ENCODE peak calls at places on chromosomes 7 and 10, in six cellular contexts. M is Peyer's patch; S is CD8-positive, alpha-beta memory T cell; B is psoas muscle; H is H9; O is neural progenitor cell. W is an unnamed sample.

GRCh38 chr10:69061305-69062161 is 26.4 kb upstream of the SRGN start:
- DNase-seq in S (peak; percentile 52), O (no peak), B (peak; percentile 75), H (no peak), M (peak; percentile 86), W (no peak)

GRCh38 chr10:112721080-112721698 is 228.9 kb upstream of the TCF7L2 start:
- DNase-seq in S (no peak), O (peak; percentile 55), H (no peak), B (no peak), M (no peak), W (no peak)

GRCh38 chr7:132226626-132227290 is 349.5 kb downstream of the PLXNA4 start:
- DNase-seq in S (no peak), H (no peak), B (no peak), M (no peak), O (no peak), W (no peak)

GRCh38 chr10:110353244-110354119 is 48.8 kb upstream of the SMNDC1 start:
- DNase-seq in O (peak; percentile 31), B (no peak), M (peak; percentile 53), H (peak; percentile 72), S (peak; percentile 66), W (no peak)

GRCh38 chr7:99562832-99563231 is 4.4 kb downstream of the ZNF655 start:
- DNase-seq in H (no peak), O (no peak), B (no peak), M (peak; percentile 64), S (peak; percentile 49), W (no peak)

GRCh38 chr7:115009736-115010435 is 88.0 kb downstream of the MDFIC start:
- DNase-seq in S (no peak), O (no peak), H (no peak), M (peak; percentile 49), B (peak; percentile 64), W (no peak)

GRCh38 chr10:122504551-122504950 is 43.2 kb downstream of the HTRA1 start:
- DNase-seq in S (no peak), M (peak; percentile 74), O (no peak), H (no peak), B (peak; percentile 91), W (no peak)

GRCh38 chr10:96967847-96968246 is 135.7 kb downstream of the LCOR start:
- DNase-seq in M (no peak), B (no peak), S (no peak), H (no peak), O (no peak), W (no peak)

GRCh38 chr7:26278769-26279168 is 12.9 kb upstream of the SNX10 start:
- DNase-seq in B (no peak), S (no peak), O (no peak), M (no peak), H (no peak), W (no peak)

GRCh38 chr10:30358206-30358605 is 9.1 kb upstream of the MTPAP start:
- DNase-seq in H (no peak), B (no peak), O (no peak), S (no peak), M (no peak), W (no peak)

GRCh38 chr7:15686209-15686956 is at the start of gene MEOX2:
- DNase-seq in S (no peak), B (peak; percentile 91), O (peak; percentile 69), M (peak; percentile 57), H (peak; percentile 52), W (no peak)

GRCh38 chr7:151142686-151143040 is 24.8 kb downstream of the GBX1 start:
- DNase-seq in O (peak; percentile 44), M (peak; percentile 34), H (peak; percentile 35), B (peak; percentile 49), S (no peak), W (peak; percentile 4)

GRCh38 chr7:151141855-151142685 is 25.4 kb downstream of the GBX1 start:
- DNase-seq in H (peak; percentile 19), M (peak; percentile 42), B (peak; percentile 48), S (no peak), O (no peak), W (no peak)

GRCh38 chr7:151140826-151141225 is 26.7 kb downstream of the GBX1 start:
- DNase-seq in O (no peak), H (no peak), M (peak; percentile 41), B (no peak), S (no peak), W (no peak)

GRCh38 chr7:151141281-151141854 is 26.1 kb downstream of the GBX1 start:
- DNase-seq in B (no peak), M (peak; percentile 31), O (no peak), S (no peak), H (no peak), W (no peak)

DNA sequence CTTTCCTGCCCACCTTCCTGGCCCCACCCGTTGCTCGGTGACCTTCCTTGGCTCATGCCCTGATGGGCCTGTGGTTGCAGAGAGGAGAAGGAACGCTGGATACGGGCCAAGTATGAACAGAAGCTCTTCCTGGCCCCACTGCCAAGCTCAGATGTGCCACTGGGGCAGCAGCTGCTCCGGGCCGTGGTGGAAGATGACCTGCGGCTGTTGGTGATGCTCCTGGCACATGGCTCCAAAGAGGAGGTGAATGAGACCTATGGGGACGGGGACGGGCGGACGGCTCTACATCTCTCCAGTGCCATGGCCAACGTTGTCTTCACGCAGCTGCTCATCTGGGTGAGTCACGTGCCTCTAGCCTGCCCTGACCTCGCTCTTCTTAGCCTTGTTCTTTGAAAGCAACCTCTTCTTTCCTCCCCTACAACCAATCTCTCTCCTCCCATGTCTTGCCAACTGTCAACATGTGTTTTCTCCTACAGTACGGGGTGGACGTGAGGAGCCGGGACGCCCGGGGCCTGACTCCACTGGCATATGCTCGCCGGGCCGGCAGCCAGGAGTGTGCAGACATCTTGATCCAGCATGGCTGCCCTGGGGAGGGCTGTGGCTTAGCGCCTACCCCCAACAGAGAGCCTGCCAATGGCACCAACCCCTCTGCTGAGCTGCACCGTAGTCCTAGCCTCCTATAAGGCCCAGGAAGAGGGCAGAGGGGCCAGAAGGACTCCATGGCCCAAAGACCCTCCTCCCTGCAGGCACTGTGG is 24.1 kb downstream of the GBX1 start:
- DNase-seq in M (peak; percentile 40), O (no peak), B (peak; percentile 60), H (peak; percentile 21), S (no peak), W (peak; percentile 2)
- H3K9me3 ChIP-seq in M (no peaks in the 10 kb centered on the region), O (no peaks in the 10 kb centered on the region), B (no peaks in the 10 kb centered on the region), H (no peaks in the 10 kb centered on the region), S (no peaks in the 10 kb centered on the region), W (no peaks in the 10 kb centered on the region)

DNA sequence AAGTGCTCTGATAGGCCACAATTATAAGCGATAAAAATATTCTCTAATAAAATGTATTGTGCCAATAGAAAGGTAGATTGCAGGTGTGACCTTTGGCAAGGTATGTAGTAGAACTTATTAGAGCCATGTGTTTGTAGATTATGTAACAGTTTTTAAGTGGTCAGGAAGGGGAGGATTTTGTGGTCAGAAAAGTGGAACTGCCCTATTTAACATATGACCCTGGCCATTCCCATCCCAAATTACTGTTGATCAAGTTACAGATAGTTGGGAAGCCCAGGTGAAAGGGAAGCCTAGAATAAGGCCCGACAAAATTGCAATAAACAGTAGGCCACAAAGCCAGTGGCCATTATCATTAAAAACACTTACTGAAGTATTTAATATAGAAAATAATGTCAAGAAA is 89.2 kb downstream of the SPAG6 start:
- DNase-seq in H (no peak), S (no peak), M (no peak), B (no peak), O (no peak), W (no peak)
- H3K9me3 ChIP-seq in H (no peaks in the 10 kb centered on the region), S (no peaks in the 10 kb centered on the region), M (no peaks in the 10 kb centered on the region), B (no peaks in the 10 kb centered on the region), O (no peaks in the 10 kb centered on the region), W (no peaks in the 10 kb centered on the region)

GRCh38 chr10:128326251-128326650 is 200.0 kb upstream of the MKI67 start:
- DNase-seq in M (no peak), S (no peak), O (no peak), H (no peak), B (no peak), W (no peak)
- H3K9me3 ChIP-seq in M (no peaks in the 10 kb centered on the region), S (no peaks in the 10 kb centered on the region), O (no peaks in the 10 kb centered on the region), H (no peaks in the 10 kb centered on the region), B (no peaks in the 10 kb centered on the region), W (no peaks in the 10 kb centered on the region)

GRCh38 chr7:57412168-57412567 is 37.8 kb upstream of the ZNF716 start:
- DNase-seq in O (no peak), H (no peak), S (no peak), M (no peak), B (no peak), W (no peak)
- H3K9me3 ChIP-seq in O (peaks cover 10% of the 10 kb centered on the region), H (peaks cover 85% of the 10 kb centered on the region), S (no peaks in the 10 kb centered on the region), M (peaks cover 3% of the 10 kb centered on the region), B (no peaks in the 10 kb centered on the region), W (no peaks in the 10 kb centered on the region)

DNA sequence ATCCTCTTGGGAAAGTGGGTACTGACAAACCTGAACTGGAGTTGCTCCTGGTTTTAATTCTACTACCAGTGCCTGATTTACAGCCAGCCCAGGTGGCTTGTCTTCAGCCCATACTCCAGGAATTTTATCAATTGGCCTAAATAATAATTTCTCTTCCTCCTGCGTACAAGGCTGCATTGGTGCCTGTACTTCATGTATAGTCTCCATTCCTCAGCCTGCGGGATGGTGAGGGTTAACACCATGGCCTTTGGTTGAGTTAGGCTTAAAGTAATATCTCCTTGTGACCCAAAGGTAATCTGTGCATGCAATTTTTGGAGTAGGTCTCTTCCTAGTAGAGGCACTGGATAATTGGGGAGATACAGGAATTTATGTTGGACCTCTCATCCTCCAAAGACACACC is 5.5 kb upstream of the ZNF117 start:
- DNase-seq in O (no peak), S (no peak), H (no peak), B (no peak), M (no peak), W (no peak)
- H3K9me3 ChIP-seq in O (peaks cover 22% of the 10 kb centered on the region), S (peaks cover 46% of the 10 kb centered on the region), H (peaks cover 38% of the 10 kb centered on the region), B (peaks cover 3% of the 10 kb centered on the region), M (peaks cover 29% of the 10 kb centered on the region), W (peaks cover 6% of the 10 kb centered on the region)

DNA sequence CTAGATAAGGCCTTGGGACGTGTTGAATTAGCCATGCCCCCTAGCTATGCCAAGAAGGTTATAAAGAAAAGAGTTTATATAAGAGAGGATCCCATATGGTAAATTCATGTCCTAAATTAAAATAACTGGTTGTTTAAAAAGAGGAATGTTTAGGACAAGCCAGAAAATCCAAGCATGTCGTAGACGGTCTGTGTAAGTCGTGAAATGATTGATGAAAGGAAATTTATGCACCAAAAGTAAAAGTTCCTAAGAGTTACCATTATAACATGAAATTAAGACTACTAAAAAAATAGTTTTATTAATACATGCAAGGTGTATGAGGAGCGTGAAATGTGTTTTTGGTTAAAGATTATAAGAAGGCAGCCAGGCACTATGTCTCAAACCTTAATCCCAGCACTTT is 624.9 kb downstream of the ARL4A start:
- DNase-seq in M (no peak), B (no peak), S (no peak), O (peak; percentile 23), H (no peak), W (no peak)
- H3K9me3 ChIP-seq in M (no peaks in the 10 kb centered on the region), B (no peaks in the 10 kb centered on the region), S (no peaks in the 10 kb centered on the region), O (peaks cover 18% of the 10 kb centered on the region), H (peaks cover 11% of the 10 kb centered on the region), W (no peaks in the 10 kb centered on the region)

DNA sequence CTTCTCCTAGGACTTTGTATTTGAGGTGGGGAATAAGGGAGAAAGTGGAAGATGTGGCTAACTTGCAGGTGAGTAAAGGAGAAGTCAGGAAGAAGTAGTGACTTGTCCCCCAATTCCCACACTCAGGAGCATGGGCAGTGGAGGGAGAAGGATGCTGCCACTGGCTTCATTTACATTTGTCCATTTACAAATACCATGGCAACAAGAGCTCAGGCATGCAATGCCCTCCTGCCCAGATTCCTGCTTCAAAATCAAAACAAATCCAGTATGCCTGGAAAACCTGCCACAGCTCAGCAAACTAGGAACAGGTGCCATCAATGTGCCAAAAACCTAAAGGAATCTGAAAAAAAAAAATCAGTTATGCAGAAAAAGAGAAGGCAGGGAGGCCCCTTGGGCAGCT is 139.9 kb downstream of the KCNMA1 start:
- DNase-seq in M (no peak), O (no peak), B (no peak), H (no peak), S (no peak), W (no peak)
- H3K9me3 ChIP-seq in M (no peaks in the 10 kb centered on the region), O (no peaks in the 10 kb centered on the region), B (no peaks in the 10 kb centered on the region), H (no peaks in the 10 kb centered on the region), S (no peaks in the 10 kb centered on the region), W (no peaks in the 10 kb centered on the region)